ENCODE peak calls at places on chromosomes 16 and 17, in five cellular contexts. One of them, this sample, is unnamed.

GRCh38 chr17:3004150-3004801 is 59.1 kb downstream of the OR1D5 start:
- DNase-seq in H9: no peak
- DNase-seq in neuronal stem cell: no peak
- DNase-seq in IMR-90: peak; percentile 96
- DNase-seq in H1: no peak
- DNase-seq in this sample: peak; percentile 62

GRCh38 chr17:19787733-19788357 is 39.7 kb upstream of the ALDH3A1 start:
- DNase-seq in H9: no peak
- DNase-seq in neuronal stem cell: no peak
- DNase-seq in IMR-90: peak; percentile 6
- DNase-seq in H1: no peak
- DNase-seq in this sample: no peak

GRCh38 chr17:42273474-42274272 is 2.5 kb downstream of the STAT5B start:
- DNase-seq in H9: no peak
- DNase-seq in neuronal stem cell: no peak
- DNase-seq in IMR-90: no peak
- DNase-seq in H1: no peak
- DNase-seq in this sample: no peak

GRCh38 chr16:2787961-2788360 is 601 bp upstream of the PRSS33 start:
- DNase-seq in H9: no peak
- DNase-seq in neuronal stem cell: no peak
- DNase-seq in IMR-90: no peak
- DNase-seq in H1: no peak
- DNase-seq in this sample: no peak

GRCh38 chr16:51071326-51071725 is 79.7 kb downstream of the SALL1 start:
- DNase-seq in H9: no peak
- DNase-seq in neuronal stem cell: no peak
- DNase-seq in IMR-90: no peak
- DNase-seq in H1: no peak
- DNase-seq in this sample: peak; percentile 20

GRCh38 chr17:75526555-75527270 is 1.2 kb downstream of the LLGL2 start:
- DNase-seq in H9: peak; percentile 63
- DNase-seq in neuronal stem cell: no peak
- DNase-seq in IMR-90: no peak
- DNase-seq in H1: peak; percentile 66
- DNase-seq in this sample: peak; percentile 29

GRCh38 chr17:79664925-79665738 is 54.3 kb upstream of the RBFOX3 start:
- DNase-seq in H9: peak; percentile 82
- DNase-seq in neuronal stem cell: no peak
- DNase-seq in IMR-90: no peak
- DNase-seq in H1: peak; percentile 72
- DNase-seq in this sample: peak; percentile 5

GRCh38 chr16:71426069-71426879 is 15.6 kb downstream of the TLE7 start:
- DNase-seq in H9: peak; percentile 95
- DNase-seq in neuronal stem cell: peak; percentile 90
- DNase-seq in IMR-90: peak; percentile 90
- DNase-seq in H1: peak; percentile 99
- DNase-seq in this sample: peak; percentile 61

GRCh38 chr17:29210879-29211278 is 30.7 kb upstream of the MYO18A start:
- DNase-seq in H9: no peak
- DNase-seq in neuronal stem cell: no peak
- DNase-seq in IMR-90: peak; percentile 73
- DNase-seq in H1: no peak
- DNase-seq in this sample: peak; percentile 75

GRCh38 chr17:34527908-34528470 is 51.4 kb upstream of the TMEM132E start:
- DNase-seq in H9: peak; percentile 82
- DNase-seq in neuronal stem cell: no peak
- DNase-seq in IMR-90: no peak
- DNase-seq in H1: peak; percentile 67
- DNase-seq in this sample: no peak

GRCh38 chr16:24826817-24827566 is 18.8 kb upstream of the SLC5A11 start:
- DNase-seq in H9: no peak
- DNase-seq in neuronal stem cell: no peak
- DNase-seq in IMR-90: no peak
- DNase-seq in H1: no peak
- DNase-seq in this sample: no peak

GRCh38 chr16:21703156-21703555 is 39.4 kb downstream of the OTOA start:
- DNase-seq in H9: no peak
- DNase-seq in neuronal stem cell: no peak
- DNase-seq in IMR-90: no peak
- DNase-seq in H1: no peak
- DNase-seq in this sample: no peak

GRCh38 chr17:39769974-39770587 is 32.3 kb downstream of the GRB7 start:
- DNase-seq in H9: no peak
- DNase-seq in neuronal stem cell: no peak
- DNase-seq in IMR-90: peak; percentile 32
- DNase-seq in H1: no peak
- DNase-seq in this sample: peak; percentile 40

GRCh38 chr17:59329558-59330313 is 1.7 kb upstream of the YPEL2 start:
- DNase-seq in H9: peak; percentile 89
- DNase-seq in neuronal stem cell: peak; percentile 69
- DNase-seq in IMR-90: peak; percentile 75
- DNase-seq in H1: peak; percentile 54
- DNase-seq in this sample: peak; percentile 85

GRCh38 chr16:49811630-49812334 is 44.1 kb downstream of the ZNF423 start:
- DNase-seq in H9: no peak
- DNase-seq in neuronal stem cell: no peak
- DNase-seq in IMR-90: no peak
- DNase-seq in H1: no peak
- DNase-seq in this sample: no peak

GRCh38 chr17:6178959-6179358 is 108.8 kb downstream of the WSCD1 start:
- DNase-seq in H9: no peak
- DNase-seq in neuronal stem cell: no peak
- DNase-seq in IMR-90: no peak
- DNase-seq in H1: no peak
- DNase-seq in this sample: no peak

GRCh38 chr16:86387461-86388440 is 122.6 kb upstream of the FOXF1 start:
- DNase-seq in H9: no peak
- DNase-seq in neuronal stem cell: no peak
- DNase-seq in IMR-90: peak; percentile 100
- DNase-seq in H1: no peak
- DNase-seq in this sample: peak; percentile 5

GRCh38 chr17:56594528-56595418 is 1.3 kb downstream of the NOG start:
- DNase-seq in H9: peak; percentile 77
- DNase-seq in neuronal stem cell: peak; percentile 48
- DNase-seq in IMR-90: peak; percentile 10
- DNase-seq in H1: peak; percentile 74
- DNase-seq in this sample: peak; percentile 42

GRCh38 chr17:55825213-55825612 is 74.4 kb downstream of the PCTP start:
- DNase-seq in H9: no peak
- DNase-seq in neuronal stem cell: no peak
- DNase-seq in IMR-90: no peak
- DNase-seq in H1: no peak
- DNase-seq in this sample: no peak

GRCh38 chr17:77420804-77421634 is 280.2 kb downstream of the SEC14L1 start:
- DNase-seq in H9: peak; percentile 91
- DNase-seq in neuronal stem cell: no peak
- DNase-seq in IMR-90: peak; percentile 93
- DNase-seq in H1: peak; percentile 69
- DNase-seq in this sample: no peak

GRCh38 chr17:43766413-43767052 is 7.9 kb upstream of the SOST start:
- DNase-seq in H9: peak; percentile 68
- DNase-seq in neuronal stem cell: peak; percentile 68
- DNase-seq in IMR-90: peak; percentile 51
- DNase-seq in H1: peak; percentile 86
- DNase-seq in this sample: peak; percentile 69

GRCh38 chr16:47463771-47464624 is 2.9 kb downstream of the PHKB start:
- DNase-seq in H9: no peak
- DNase-seq in neuronal stem cell: no peak
- DNase-seq in IMR-90: no peak
- DNase-seq in H1: no peak
- DNase-seq in this sample: no peak

GRCh38 chr17:4919511-4920047 is 12.5 kb upstream of the GP1BA start:
- DNase-seq in H9: peak; percentile 40
- DNase-seq in neuronal stem cell: no peak
- DNase-seq in IMR-90: no peak
- DNase-seq in H1: no peak
- DNase-seq in this sample: peak; percentile 52

GRCh38 chr17:75152971-75153853 is 1.1 kb downstream of the JPT1 start:
- DNase-seq in H9: peak; percentile 64
- DNase-seq in neuronal stem cell: no peak
- DNase-seq in IMR-90: peak; percentile 28
- DNase-seq in H1: no peak
- DNase-seq in this sample: no peak

GRCh38 chr17:62092784-62093183 is 27.7 kb upstream of the MED13 start:
- DNase-seq in H9: no peak
- DNase-seq in neuronal stem cell: no peak
- DNase-seq in IMR-90: no peak
- DNase-seq in H1: no peak
- DNase-seq in this sample: peak; percentile 29

GRCh38 chr16:30018731-30019158 is 4.3 kb upstream of the C16orf92 start:
- DNase-seq in H9: no peak
- DNase-seq in neuronal stem cell: no peak
- DNase-seq in IMR-90: peak; percentile 40
- DNase-seq in H1: no peak
- DNase-seq in this sample: peak; percentile 16

GRCh38 chr16:5850632-5851175 is 753.1 kb upstream of the EEF2KMT start:
- DNase-seq in H9: no peak
- DNase-seq in neuronal stem cell: no peak
- DNase-seq in IMR-90: no peak
- DNase-seq in H1: no peak
- DNase-seq in this sample: no peak

GRCh38 chr16:5412721-5413120 is 315.1 kb upstream of the EEF2KMT start:
- DNase-seq in H9: peak; percentile 66
- DNase-seq in neuronal stem cell: no peak
- DNase-seq in IMR-90: no peak
- DNase-seq in H1: peak; percentile 70
- DNase-seq in this sample: no peak

GRCh38 chr17:13704333-13704732 is 102.6 kb upstream of the HS3ST3A1 start:
- DNase-seq in H9: no peak
- DNase-seq in neuronal stem cell: no peak
- DNase-seq in IMR-90: peak; percentile 75
- DNase-seq in H1: no peak
- DNase-seq in this sample: no peak

GRCh38 chr17:71460943-71461342 is 659.9 kb upstream of the SOX9 start:
- DNase-seq in H9: no peak
- DNase-seq in neuronal stem cell: no peak
- DNase-seq in IMR-90: peak; percentile 43
- DNase-seq in H1: peak; percentile 52
- DNase-seq in this sample: no peak

GRCh38 chr16:86680137-86680536 is 101.8 kb downstream of the FOXL1 start:
- DNase-seq in H9: no peak
- DNase-seq in neuronal stem cell: no peak
- DNase-seq in IMR-90: peak; percentile 85
- DNase-seq in H1: no peak
- DNase-seq in this sample: no peak

GRCh38 chr17:49494937-49495841 is at the start of gene NGFR:
- DNase-seq in H9: peak; percentile 82
- DNase-seq in neuronal stem cell: peak; percentile 71
- DNase-seq in IMR-90: peak; percentile 13
- DNase-seq in H1: peak; percentile 79
- DNase-seq in this sample: peak; percentile 21

GRCh38 chr17:38327936-38328335 is 15.8 kb downstream of the GPR179 start:
- DNase-seq in H9: peak; percentile 21
- DNase-seq in neuronal stem cell: no peak
- DNase-seq in IMR-90: no peak
- DNase-seq in H1: no peak
- DNase-seq in this sample: no peak

GRCh38 chr16:9148376-9149015 is 57.1 kb downstream of the HAPSTR1 start:
- DNase-seq in H9: no peak
- DNase-seq in neuronal stem cell: no peak
- DNase-seq in IMR-90: no peak
- DNase-seq in H1: no peak
- DNase-seq in this sample: no peak

GRCh38 chr16:59878479-59878878 is 1144.4 kb upstream of the GOT2 start:
- DNase-seq in H9: no peak
- DNase-seq in neuronal stem cell: no peak
- DNase-seq in IMR-90: peak; percentile 4
- DNase-seq in H1: no peak
- DNase-seq in this sample: no peak

GRCh38 chr16:59881366-59881765 is 1147.2 kb upstream of the GOT2 start:
- DNase-seq in H9: no peak
- DNase-seq in neuronal stem cell: no peak
- DNase-seq in IMR-90: no peak
- DNase-seq in H1: no peak
- DNase-seq in this sample: no peak

GRCh38 chr16:59880626-59881025 is 1146.5 kb upstream of the GOT2 start:
- DNase-seq in H9: no peak
- DNase-seq in neuronal stem cell: no peak
- DNase-seq in IMR-90: no peak
- DNase-seq in H1: no peak
- DNase-seq in this sample: no peak

GRCh38 chr16:59878999-59879398 is 1144.9 kb upstream of the GOT2 start:
- DNase-seq in H9: no peak
- DNase-seq in neuronal stem cell: no peak
- DNase-seq in IMR-90: no peak
- DNase-seq in H1: no peak
- DNase-seq in this sample: no peak
- H3K27ac ChIP-seq in H9: no peak overlapping the region
- H3K27ac ChIP-seq in neuronal stem cell: no peak overlapping the region
- H3K27ac ChIP-seq in IMR-90: no peak overlapping the region
- H3K27ac ChIP-seq in H1: no peak overlapping the region
- H3K27ac ChIP-seq in this sample: no peak overlapping the region

GRCh38 chr16:3946604-3947180 is 66.2 kb upstream of the CREBBP start:
- DNase-seq in H9: no peak
- DNase-seq in neuronal stem cell: no peak
- DNase-seq in IMR-90: no peak
- DNase-seq in H1: no peak
- DNase-seq in this sample: no peak
- H2AK5ac ChIP-seq in H9: no peak overlapping the region
- H2AK5ac ChIP-seq in neuronal stem cell: peak overlapping the region; percentile 56
- H2AK5ac ChIP-seq in IMR-90: peak overlapping the region; percentile 84
- H2AK5ac ChIP-seq in H1: no peak overlapping the region
- H2AK5ac ChIP-seq in this sample: peak overlapping the region; percentile 3

DNA sequence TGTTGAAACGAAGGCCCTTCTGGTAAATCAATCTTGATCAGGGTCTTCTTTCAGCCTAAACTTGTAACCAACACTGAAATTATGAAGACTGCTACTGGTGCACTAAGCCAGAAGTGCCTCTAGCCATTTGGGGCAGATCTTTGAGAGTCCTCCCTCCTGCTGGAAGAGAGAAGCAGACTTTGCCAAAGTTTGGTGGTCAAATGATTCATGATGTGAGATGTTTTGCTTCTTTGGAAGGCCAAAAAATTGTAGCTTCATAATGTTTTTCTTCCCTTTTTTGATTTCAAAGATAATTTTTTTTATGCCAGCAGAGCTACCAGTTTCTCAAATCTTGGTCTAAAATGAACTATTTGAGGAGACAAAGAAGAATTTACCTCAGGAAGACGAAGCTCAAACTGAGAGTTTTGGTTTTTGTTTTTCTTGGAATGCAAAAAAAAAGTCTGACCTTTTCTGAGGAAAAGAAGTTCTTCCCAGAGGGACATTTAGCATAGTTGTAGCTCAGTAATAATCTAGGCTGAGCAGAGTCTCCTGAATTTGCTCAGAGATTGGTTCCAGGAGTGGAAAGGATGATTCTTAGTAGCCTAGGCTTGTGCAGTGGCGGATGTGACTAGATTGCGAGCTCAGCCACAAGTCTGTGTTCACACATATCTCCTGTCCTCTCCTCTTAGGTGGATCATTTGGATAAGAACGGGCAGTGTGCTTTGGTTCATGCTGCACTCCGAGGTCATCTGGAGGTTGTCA is 50.9 kb downstream of the CYB561 start:
- DNase-seq in H9: no peak
- DNase-seq in neuronal stem cell: no peak
- DNase-seq in IMR-90: peak; percentile 73
- DNase-seq in H1: no peak
- DNase-seq in this sample: no peak
- H3K27ac ChIP-seq in H9: no peak overlapping the region
- H3K27ac ChIP-seq in neuronal stem cell: no peak overlapping the region
- H3K27ac ChIP-seq in IMR-90: peak overlapping the region; percentile 35
- H3K27ac ChIP-seq in H1: no peak overlapping the region
- H3K27ac ChIP-seq in this sample: no peak overlapping the region

GRCh38 chr16:19755268-19755667 is 37.2 kb downstream of the IQCK start:
- DNase-seq in H9: no peak
- DNase-seq in neuronal stem cell: no peak
- DNase-seq in IMR-90: no peak
- DNase-seq in H1: no peak
- DNase-seq in this sample: no peak
- H2AK5ac ChIP-seq in H9: no peak overlapping the region
- H2AK5ac ChIP-seq in neuronal stem cell: no peak overlapping the region
- H2AK5ac ChIP-seq in IMR-90: peak overlapping the region; percentile 48
- H2AK5ac ChIP-seq in H1: no peak overlapping the region
- H2AK5ac ChIP-seq in this sample: no peak overlapping the region

This sample was measured in trophoblast cell.